ENCODE peak calls at places on chromosomes 12 and 14, in nine cellular contexts. C, R, T, W, V, Y, I, S and F are unnamed samples.

GRCh38 chr12:124299628-124300388 is 4.9 kb downstream of the RFLNA start:
- DNase-seq in C (no peak), R (no peak), T (no peak), W (no peak), V (no peak), Y (no peak), I (no peak), S (no peak), F (no peak)

GRCh38 chr12:6965714-6966113 is 4.8 kb downstream of the PHB2 start:
- DNase-seq in C (no peak), R (no peak), T (no peak), W (no peak), V (no peak), Y (no peak), I (no peak), S (no peak), F (no peak)

GRCh38 chr14:97523936-97524335 is 726.8 kb downstream of the VRK1 start:
- DNase-seq in C (no peak), R (no peak), T (no peak), W (no peak), V (no peak), Y (no peak), I (peak), S (no peak), F (no peak)

GRCh38 chr12:92183575-92183974 is 37.9 kb upstream of the BTG1 start:
- DNase-seq in C (no peak), R (no peak), T (no peak), W (no peak), V (no peak), Y (no peak), I (no peak), S (peak), F (no peak)

GRCh38 chr14:89721991-89722390 is 232.5 kb downstream of the EFCAB11 start:
- DNase-seq in C (no peak), R (no peak), T (no peak), W (no peak), V (no peak), Y (no peak), I (no peak), S (no peak), F (no peak)

GRCh38 chr12:29581641-29582040 is 84.2 kb upstream of the OVCH1 start:
- DNase-seq in C (no peak), R (peak), T (no peak), W (no peak), V (peak), Y (no peak), I (no peak), S (no peak), F (no peak)

GRCh38 chr12:110548678-110549077 is 34.4 kb downstream of the PPTC7 start:
- DNase-seq in C (no peak), R (no peak), T (no peak), W (no peak), V (peak), Y (no peak), I (no peak), S (no peak), F (no peak)

GRCh38 chr12:122894173-122895121 is 1.5 kb downstream of the VPS37B start:
- DNase-seq in C (no peak), R (no peak), T (peak), W (peak), V (no peak), Y (no peak), I (no peak), S (no peak), F (peak)

GRCh38 chr12:128796439-128797118 is 27.2 kb downstream of the SLC15A4 start:
- DNase-seq in C (no peak), R (no peak), T (no peak), W (no peak), V (no peak), Y (no peak), I (no peak), S (no peak), F (peak)

GRCh38 chr12:45863332-45863731 is 127.0 kb downstream of the SCAF11 start:
- DNase-seq in C (no peak), R (no peak), T (no peak), W (no peak), V (no peak), Y (no peak), I (no peak), S (no peak), F (no peak)

GRCh38 chr12:66767454-66768002 is 88.7 kb upstream of the GRIP1 start:
- DNase-seq in C (no peak), R (no peak), T (no peak), W (no peak), V (no peak), Y (no peak), I (no peak), S (no peak), F (no peak)

GRCh38 chr12:12466157-12466556 is 96.5 kb downstream of the DUSP16 start:
- DNase-seq in C (no peak), R (no peak), T (no peak), W (no peak), V (no peak), Y (peak), I (no peak), S (no peak), F (no peak)

DNA sequence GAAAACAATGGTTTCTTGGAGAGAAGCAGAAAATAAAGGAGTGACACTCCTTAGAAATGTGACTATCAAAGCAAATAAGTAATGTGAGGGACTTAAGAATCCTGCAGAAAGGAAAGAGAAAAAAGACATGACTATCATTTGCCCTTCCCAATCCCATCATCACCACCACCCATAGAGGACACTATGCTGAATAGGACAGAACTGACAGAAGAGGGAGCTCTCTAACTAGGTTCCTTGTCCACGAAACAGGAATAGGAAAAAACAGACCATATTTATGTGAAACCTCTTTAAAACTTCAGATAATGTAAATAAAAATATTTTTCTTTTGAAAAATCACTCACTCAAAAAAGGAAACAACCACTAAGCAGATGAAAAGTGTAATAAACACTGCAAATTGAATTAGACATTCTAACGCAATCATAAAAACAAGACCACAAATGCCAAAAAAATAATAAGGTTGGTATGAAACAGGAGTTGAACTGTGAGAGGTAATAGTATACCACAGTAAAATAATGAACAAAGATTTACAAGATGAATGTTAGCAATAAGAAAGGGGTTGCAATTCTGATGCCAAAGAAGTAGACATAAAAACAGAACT is 24.1 kb downstream of the KLRD1 start:
- DNase-seq in C (no peak), R (no peak), T (no peak), W (peak), V (peak), Y (no peak), I (peak), S (peak), F (no peak)
- TF ChIP-seq CTCF in C (peak), R (peak), T (peak), W (peak), V (peak), Y (peak), I (peak), S (peak), F (peak)

DNA sequence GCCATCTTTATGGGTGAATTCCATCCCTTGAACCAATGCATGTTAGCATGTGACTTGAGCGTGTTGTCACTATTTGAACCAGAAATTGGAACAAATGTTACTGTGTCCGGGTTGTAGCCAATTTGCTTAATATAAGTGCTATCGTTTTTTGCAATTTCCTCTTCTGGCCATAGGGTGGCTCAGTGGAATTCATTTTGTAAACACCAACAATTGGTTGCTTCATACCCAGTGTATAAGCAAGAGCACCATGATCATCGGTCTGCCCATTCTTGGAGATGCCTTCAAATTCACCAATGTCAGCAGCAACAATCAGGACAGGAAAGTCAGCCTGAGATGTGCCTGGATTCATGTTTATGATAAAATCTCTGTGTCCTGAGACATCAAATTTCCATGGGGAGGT is 5.0 kb upstream of the NEDD1 start:
- DNase-seq in C (no peak), R (no peak), T (no peak), W (no peak), V (no peak), Y (no peak), I (no peak), S (no peak), F (no peak)
- TF ChIP-seq CTCF in C (peak), R (no peak), T (no peak), W (no peak), V (peak), Y (no peak), I (no peak), S (no peak), F (no peak)

GRCh38 chr14:20343092-20343854 is at the start of gene PARP2:
- DNase-seq in C (peak), R (peak), T (peak), W (peak), V (peak), Y (peak), I (peak), S (peak), F (peak)
- TF ChIP-seq CTCF in C (no peak), R (no peak), T (no peak), W (no peak), V (no peak), Y (peak), I (no peak), S (no peak), F (no peak)

GRCh38 chr14:75915063-75915462 is 66.7 kb downstream of the TGFB3 start:
- DNase-seq in C (no peak), R (no peak), T (no peak), W (no peak), V (no peak), Y (no peak), I (no peak), S (no peak), F (no peak)
- TF ChIP-seq CTCF in C (no peak), R (no peak), T (no peak), W (no peak), V (no peak), Y (no peak), I (no peak), S (no peak), F (no peak)

GRCh38 chr12:108850854-108851573 is 6.4 kb downstream of the SSH1 start:
- DNase-seq in C (no peak), R (no peak), T (peak), W (no peak), V (peak), Y (no peak), I (no peak), S (no peak), F (no peak)
- TF ChIP-seq CTCF in C (no peak), R (no peak), T (no peak), W (no peak), V (peak), Y (no peak), I (no peak), S (no peak), F (no peak)

GRCh38 chr12:10501031-10501430 is 4.7 kb upstream of the EIF2S3B start:
- DNase-seq in C (no peak), R (no peak), T (no peak), W (no peak), V (no peak), Y (no peak), I (peak), S (no peak), F (no peak)
- TF ChIP-seq CTCF in C (no peak), R (peak), T (no peak), W (no peak), V (peak), Y (no peak), I (peak), S (no peak), F (peak)

GRCh38 chr12:132079695-132080094 is 64.4 kb downstream of the DDX51 start:
- DNase-seq in C (no peak), R (no peak), T (no peak), W (no peak), V (no peak), Y (no peak), I (no peak), S (no peak), F (no peak)

GRCh38 chr12:132081423-132081822 is 62.7 kb downstream of the DDX51 start:
- DNase-seq in C (no peak), R (no peak), T (no peak), W (no peak), V (no peak), Y (no peak), I (no peak), S (no peak), F (no peak)

GRCh38 chr12:132078190-132078589 is 65.9 kb downstream of the DDX51 start:
- DNase-seq in C (no peak), R (peak), T (no peak), W (no peak), V (peak), Y (no peak), I (peak), S (no peak), F (no peak)

GRCh38 chr12:132077322-132078100 is 66.6 kb downstream of the DDX51 start:
- DNase-seq in C (no peak), R (no peak), T (no peak), W (no peak), V (no peak), Y (no peak), I (no peak), S (no peak), F (no peak)

GRCh38 chr12:132079190-132079589 is 64.9 kb downstream of the DDX51 start:
- DNase-seq in C (no peak), R (peak), T (no peak), W (no peak), V (no peak), Y (no peak), I (no peak), S (no peak), F (no peak)
- TF ChIP-seq CTCF in C (no peak), R (no peak), T (no peak), W (no peak), V (no peak), Y (no peak), I (no peak), S (no peak), F (no peak)

GRCh38 chr12:96354844-96355534 is 45.2 kb downstream of the CDK17 start:
- DNase-seq in C (no peak), R (no peak), T (no peak), W (no peak), V (no peak), Y (no peak), I (no peak), S (no peak), F (no peak)

GRCh38 chr12:96360550-96360949 is 39.7 kb downstream of the CDK17 start:
- DNase-seq in C (no peak), R (no peak), T (no peak), W (no peak), V (no peak), Y (no peak), I (no peak), S (no peak), F (no peak)

GRCh38 chr12:96361074-96361473 is 39.2 kb downstream of the CDK17 start:
- DNase-seq in C (no peak), R (no peak), T (no peak), W (no peak), V (no peak), Y (no peak), I (no peak), S (peak), F (no peak)

GRCh38 chr12:96356831-96357230 is 43.4 kb downstream of the CDK17 start:
- DNase-seq in C (no peak), R (no peak), T (no peak), W (no peak), V (no peak), Y (no peak), I (no peak), S (no peak), F (no peak)

GRCh38 chr12:96359328-96359727 is 40.9 kb downstream of the CDK17 start:
- DNase-seq in C (no peak), R (no peak), T (no peak), W (no peak), V (no peak), Y (no peak), I (peak), S (no peak), F (no peak)
- TF ChIP-seq CTCF in C (no peak), R (no peak), T (no peak), W (no peak), V (no peak), Y (no peak), I (no peak), S (no peak), F (no peak)